ENCODE peak calls at places on chromosome 18, in four cellular contexts. One of them, this sample, is unnamed.

GRCh38 chr18:22675006-22675405 is 257.3 kb upstream of the CTAGE1 start:
- DNase-seq in HFF-Myc: no peak
- DNase-seq in GM13977: no peak
- DNase-seq in BE2C: no peak
- DNase-seq in this sample: no peak

GRCh38 chr18:74397572-74397971 is 59.5 kb downstream of the DIPK1C start:
- DNase-seq in HFF-Myc: no peak
- DNase-seq in GM13977: no peak
- DNase-seq in BE2C: no peak
- DNase-seq in this sample: no peak

GRCh38 chr18:79393626-79394401 is 1.9 kb upstream of the NFATC1 start:
- DNase-seq in HFF-Myc: peak
- DNase-seq in GM13977: peak
- DNase-seq in BE2C: peak
- DNase-seq in this sample: peak

GRCh38 chr18:3044931-3045698 is 32.2 kb upstream of the LPIN2 start:
- DNase-seq in HFF-Myc: no peak
- DNase-seq in GM13977: no peak
- DNase-seq in BE2C: peak
- DNase-seq in this sample: peak

GRCh38 chr18:22214731-22215528 is 45.5 kb downstream of the GATA6 start:
- DNase-seq in HFF-Myc: no peak
- DNase-seq in GM13977: no peak
- DNase-seq in BE2C: no peak
- DNase-seq in this sample: peak

GRCh38 chr18:74234326-74235171 is 57.2 kb downstream of the CYB5A start:
- DNase-seq in HFF-Myc: no peak
- DNase-seq in GM13977: no peak
- DNase-seq in BE2C: no peak
- DNase-seq in this sample: peak

GRCh38 chr18:59650266-59650820 is 46.9 kb downstream of the CCBE1 start:
- DNase-seq in HFF-Myc: no peak
- DNase-seq in GM13977: no peak
- DNase-seq in BE2C: no peak
- DNase-seq in this sample: no peak

GRCh38 chr18:80112623-80113248 is 3.7 kb downstream of the ADNP2 start:
- DNase-seq in HFF-Myc: no peak
- DNase-seq in GM13977: no peak
- DNase-seq in BE2C: no peak
- DNase-seq in this sample: no peak

GRCh38 chr18:43303376-43303775 is 26.1 kb upstream of the SYT4 start:
- DNase-seq in HFF-Myc: no peak
- DNase-seq in GM13977: no peak
- DNase-seq in BE2C: no peak
- DNase-seq in this sample: peak

GRCh38 chr18:71189581-71189980 is 900.7 kb downstream of the SOCS6 start:
- DNase-seq in HFF-Myc: no peak
- DNase-seq in GM13977: no peak
- DNase-seq in BE2C: no peak
- DNase-seq in this sample: no peak

GRCh38 chr18:79108520-79109215 is 39.5 kb downstream of the ATP9B start:
- DNase-seq in HFF-Myc: no peak
- DNase-seq in GM13977: no peak
- DNase-seq in BE2C: no peak
- DNase-seq in this sample: peak

GRCh38 chr18:58051765-58052460 is 7.9 kb downstream of the NEDD4L start:
- DNase-seq in HFF-Myc: no peak
- DNase-seq in GM13977: peak
- DNase-seq in BE2C: no peak
- DNase-seq in this sample: peak

GRCh38 chr18:55559735-55560134 is 28.3 kb downstream of the TCF4 start:
- DNase-seq in HFF-Myc: no peak
- DNase-seq in GM13977: no peak
- DNase-seq in BE2C: peak
- DNase-seq in this sample: no peak

GRCh38 chr18:38422216-38422615 is 856.6 kb upstream of the CELF4 start:
- DNase-seq in HFF-Myc: no peak
- DNase-seq in GM13977: no peak
- DNase-seq in BE2C: no peak
- DNase-seq in this sample: no peak

GRCh38 chr18:11872479-11873136 is 21.4 kb downstream of the CHMP1B start:
- DNase-seq in HFF-Myc: no peak
- DNase-seq in GM13977: peak
- DNase-seq in BE2C: no peak
- DNase-seq in this sample: peak

GRCh38 chr18:56575819-56576663 is 62.4 kb downstream of the TXNL1 start:
- DNase-seq in HFF-Myc: no peak
- DNase-seq in GM13977: peak
- DNase-seq in BE2C: peak
- DNase-seq in this sample: peak

GRCh38 chr18:41771971-41772370 is 183.1 kb upstream of the PIK3C3 start:
- DNase-seq in HFF-Myc: no peak
- DNase-seq in GM13977: no peak
- DNase-seq in BE2C: no peak
- DNase-seq in this sample: no peak

GRCh38 chr18:70188113-70188512 is 17.4 kb downstream of the RTTN start:
- DNase-seq in HFF-Myc: no peak
- DNase-seq in GM13977: no peak
- DNase-seq in BE2C: no peak
- DNase-seq in this sample: peak

GRCh38 chr18:74012954-74013630 is 134.5 kb downstream of the FBXO15 start:
- DNase-seq in HFF-Myc: no peak
- DNase-seq in GM13977: no peak
- DNase-seq in BE2C: no peak
- DNase-seq in this sample: no peak

GRCh38 chr18:33470229-33470628 is 29.7 kb upstream of the CCDC178 start:
- DNase-seq in HFF-Myc: no peak
- DNase-seq in GM13977: no peak
- DNase-seq in BE2C: no peak
- DNase-seq in this sample: peak

GRCh38 chr18:14908541-14908940 is 160.6 kb downstream of the ANKRD30B start:
- DNase-seq in HFF-Myc: no peak
- DNase-seq in GM13977: no peak
- DNase-seq in BE2C: no peak
- DNase-seq in this sample: no peak

DNA sequence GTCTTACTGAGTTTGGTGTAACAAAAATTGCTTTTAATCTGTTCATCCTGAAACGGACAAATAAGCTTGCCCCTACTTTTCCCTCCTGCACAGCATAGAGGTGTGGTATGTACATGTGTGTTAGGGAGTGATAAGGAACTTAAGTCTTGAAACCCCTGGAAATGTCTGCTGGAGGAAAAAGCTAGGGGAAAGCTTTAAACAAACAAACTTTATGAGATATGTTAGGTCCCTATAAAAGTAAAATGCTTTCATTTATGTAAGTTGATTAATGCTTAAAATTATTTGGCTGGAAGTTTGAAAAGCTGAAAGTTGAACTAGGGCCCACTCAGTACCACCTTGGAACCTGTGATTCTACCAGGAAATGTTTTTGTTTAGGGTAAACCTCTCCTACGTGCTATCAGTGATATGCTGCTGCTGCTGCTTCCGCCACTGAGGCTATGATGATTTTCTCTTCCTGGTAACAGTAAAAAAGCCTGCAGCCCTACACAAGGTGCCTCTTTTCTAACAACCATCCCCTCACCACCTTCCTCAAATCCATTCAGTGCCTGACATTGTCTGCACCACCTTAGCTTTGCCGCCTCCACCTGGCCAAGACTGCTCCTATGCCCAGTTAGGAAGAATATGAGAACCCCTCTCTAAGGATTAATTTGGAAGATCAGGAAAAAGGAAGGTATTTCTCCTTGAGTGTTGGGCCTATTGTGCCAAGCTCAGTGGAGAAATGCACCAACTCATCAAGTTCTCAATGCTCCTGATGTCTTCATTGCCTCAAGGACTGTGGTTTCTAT is 2.5 kb upstream of the YES1 start:
- DNase-seq in HFF-Myc: no peak
- DNase-seq in GM13977: no peak
- DNase-seq in BE2C: no peak
- DNase-seq in this sample: no peak
- TF ChIP-seq CTCF in HFF-Myc: no peak
- TF ChIP-seq CTCF in GM13977: peak
- TF ChIP-seq CTCF in BE2C: no peak
- TF ChIP-seq CTCF in this sample: no peak

DNA sequence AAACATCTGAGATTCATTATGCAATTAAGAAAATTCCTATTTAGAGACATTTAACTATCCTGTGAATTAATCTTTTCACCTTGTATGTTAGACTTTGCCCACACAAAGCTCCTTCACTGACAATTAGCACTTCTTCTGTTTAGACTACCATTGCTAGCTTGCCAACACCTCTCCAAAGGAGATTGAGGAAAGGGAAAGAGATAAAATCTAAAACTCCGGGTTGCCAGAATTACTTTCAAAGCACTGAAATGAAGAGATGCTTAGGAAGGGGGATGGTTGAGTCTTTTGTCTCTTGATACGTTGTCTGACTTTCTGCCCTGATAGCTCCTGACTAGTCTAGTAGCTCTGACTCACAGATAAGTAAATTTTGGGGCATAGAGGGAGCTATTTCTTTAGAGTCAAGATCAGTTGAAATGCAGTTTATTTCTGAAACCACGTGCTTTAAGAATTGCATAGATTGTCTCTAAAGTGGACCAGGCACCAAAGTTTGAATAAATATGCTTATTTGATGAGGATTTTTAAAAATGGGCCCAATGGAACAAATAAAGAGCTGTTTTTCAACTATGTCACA is 74.1 kb upstream of the DSEL start:
- DNase-seq in HFF-Myc: no peak
- DNase-seq in GM13977: no peak
- DNase-seq in BE2C: no peak
- DNase-seq in this sample: peak
- TF ChIP-seq CTCF in HFF-Myc: no peak
- TF ChIP-seq CTCF in GM13977: no peak
- TF ChIP-seq CTCF in BE2C: no peak
- TF ChIP-seq CTCF in this sample: no peak

GRCh38 chr18:5456577-5457466 is 87.0 kb downstream of the EPB41L3 start:
- DNase-seq in HFF-Myc: no peak
- DNase-seq in GM13977: no peak
- DNase-seq in BE2C: no peak
- DNase-seq in this sample: no peak
- TF ChIP-seq CTCF in HFF-Myc: peak
- TF ChIP-seq CTCF in GM13977: no peak
- TF ChIP-seq CTCF in BE2C: peak
- TF ChIP-seq CTCF in this sample: no peak

DNA sequence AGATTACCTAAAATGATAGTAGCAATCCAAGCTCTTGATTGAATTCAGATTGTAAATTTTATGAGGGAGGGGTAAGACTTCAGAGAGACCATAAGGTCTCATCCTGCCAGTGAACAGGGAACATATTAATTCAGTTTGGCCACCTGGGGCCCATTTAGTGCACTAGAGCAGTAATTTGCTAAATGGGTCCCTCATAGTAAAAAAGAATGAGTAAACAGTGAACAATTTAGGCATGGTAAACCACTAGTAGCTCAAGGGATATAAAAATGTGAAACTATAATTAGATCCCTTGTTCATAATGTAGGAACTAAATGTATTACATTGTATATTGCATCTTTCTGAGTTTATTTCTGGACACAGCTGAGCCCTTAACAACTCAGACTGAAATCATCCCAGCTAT is 4.9 kb upstream of the PHLPP1 start:
- DNase-seq in HFF-Myc: peak
- DNase-seq in GM13977: no peak
- DNase-seq in BE2C: no peak
- DNase-seq in this sample: no peak
- TF ChIP-seq CTCF in HFF-Myc: no peak
- TF ChIP-seq CTCF in GM13977: no peak
- TF ChIP-seq CTCF in BE2C: no peak
- TF ChIP-seq CTCF in this sample: no peak

GRCh38 chr18:46174317-46175039 is 70.3 kb downstream of the HAUS1 start:
- DNase-seq in HFF-Myc: no peak
- DNase-seq in GM13977: peak
- DNase-seq in BE2C: peak
- DNase-seq in this sample: peak
- TF ChIP-seq CTCF in HFF-Myc: no peak
- TF ChIP-seq CTCF in GM13977: peak
- TF ChIP-seq CTCF in BE2C: no peak
- TF ChIP-seq CTCF in this sample: no peak

DNA sequence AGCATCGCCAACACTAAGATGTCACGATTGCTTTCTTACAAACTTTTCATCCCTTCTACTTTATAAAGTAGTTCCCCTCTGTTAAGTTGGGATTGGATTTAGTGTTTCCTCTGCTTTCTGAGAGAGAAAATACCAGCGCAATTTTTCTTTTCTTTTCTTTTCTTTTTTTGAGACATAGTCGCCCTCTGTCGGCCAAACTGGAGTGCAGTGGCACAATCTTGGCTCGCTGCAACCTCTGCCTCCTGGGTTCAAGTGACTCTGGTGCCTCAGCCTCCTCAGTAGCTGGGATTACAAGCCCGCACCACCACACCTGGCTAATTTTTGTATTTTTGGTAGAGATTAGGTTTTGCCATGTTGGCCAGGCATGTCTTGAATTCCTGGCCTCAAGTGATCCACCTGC is 9.0 kb downstream of the RELCH start:
- DNase-seq in HFF-Myc: no peak
- DNase-seq in GM13977: no peak
- DNase-seq in BE2C: no peak
- DNase-seq in this sample: no peak
- TF ChIP-seq CTCF in HFF-Myc: no peak
- TF ChIP-seq CTCF in GM13977: no peak
- TF ChIP-seq CTCF in BE2C: no peak
- TF ChIP-seq CTCF in this sample: no peak

DNA sequence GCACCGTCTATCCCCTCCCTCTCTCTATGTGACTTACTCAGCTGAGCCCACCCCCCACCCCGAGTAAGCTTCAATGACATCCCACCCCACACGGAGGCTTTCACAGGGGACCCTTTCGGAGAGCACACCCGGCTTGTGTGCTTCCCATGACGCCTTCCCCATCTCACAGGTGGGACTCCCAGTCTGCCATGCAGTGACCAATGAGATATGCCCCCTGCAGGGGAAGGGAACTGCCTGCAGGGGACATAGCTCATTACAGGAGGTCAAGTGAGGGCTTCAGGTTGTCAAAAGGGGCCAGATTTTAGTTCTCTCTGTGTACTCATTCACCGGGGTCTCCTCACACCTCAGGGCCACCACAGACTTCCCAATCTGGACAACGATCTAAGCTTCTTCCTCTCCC is 112.6 kb downstream of the GAREM1 start:
- DNase-seq in HFF-Myc: no peak
- DNase-seq in GM13977: no peak
- DNase-seq in BE2C: no peak
- DNase-seq in this sample: no peak
- TF ChIP-seq CTCF in HFF-Myc: peak
- TF ChIP-seq CTCF in GM13977: peak
- TF ChIP-seq CTCF in BE2C: no peak
- TF ChIP-seq CTCF in this sample: no peak

DNA sequence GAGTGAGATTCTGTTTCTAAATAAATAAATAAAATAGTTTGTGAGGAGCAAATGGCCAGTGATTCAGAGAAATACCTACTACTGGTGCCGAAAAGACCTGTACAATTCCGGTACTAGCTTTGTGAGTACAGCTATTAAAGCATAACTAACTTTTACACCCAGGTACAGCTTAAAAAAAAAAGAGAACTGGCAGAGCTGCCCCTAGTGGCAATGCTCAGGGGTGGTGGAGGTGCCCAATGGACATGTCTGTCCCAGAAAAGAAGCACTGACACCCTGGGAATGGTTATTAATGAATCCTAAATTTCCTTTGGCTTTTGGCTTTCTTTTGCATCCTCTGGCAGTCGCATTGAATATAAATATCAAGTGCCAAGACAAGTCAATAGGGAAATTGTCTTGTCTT is 87.0 kb downstream of the LIPG start:
- DNase-seq in HFF-Myc: no peak
- DNase-seq in GM13977: no peak
- DNase-seq in BE2C: no peak
- DNase-seq in this sample: no peak
- TF ChIP-seq CTCF in HFF-Myc: no peak
- TF ChIP-seq CTCF in GM13977: no peak
- TF ChIP-seq CTCF in BE2C: peak
- TF ChIP-seq CTCF in this sample: peak